ENCODE peak calls at places on chromosomes 11 and 22, in five cellular contexts. Q is NCI-H226; Y is astrocyte of the spinal cord; Z is putamen; L is stimulated activated CD4-positive, alpha-beta T cell treated with anti-CD3 and anti-CD28 coated beads, TNF-alpha, amount 100 ng/mL, for 1 hour. W is an unnamed sample.

GRCh38 chr22:24503137-24503850 is 8.2 kb downstream of the UPB1 start:
- DNase-seq in Q (peak; percentile 10), Y (peak; percentile 48), Z (no peak), L (peak; percentile 13), W (no peak)

GRCh38 chr22:37973271-37974170 is 10.8 kb downstream of the SOX10 start:
- DNase-seq in Q (no peak), Y (no peak), Z (no peak), L (no peak), W (no peak)

GRCh38 chr11:33682019-33682418 is 18.6 kb downstream of the C11orf91 start:
- DNase-seq in Q (no peak), Y (no peak), Z (no peak), L (no peak), W (no peak)

GRCh38 chr11:44400431-44400830 is 90.5 kb upstream of the ALX4 start:
- DNase-seq in Q (no peak), Y (no peak), Z (no peak), L (no peak), W (no peak)

GRCh38 chr11:75721852-75722668 is 4.4 kb downstream of the MOGAT2 start:
- DNase-seq in Q (no peak), Y (no peak), Z (no peak), L (no peak), W (no peak)

GRCh38 chr11:34192481-34193401 is 87.3 kb downstream of the NAT10 start:
- DNase-seq in Q (peak; percentile 97), Y (peak; percentile 96), Z (no peak), L (no peak), W (peak; percentile 91)

GRCh38 chr11:115530752-115531151 is 26.5 kb upstream of the CADM1 start:
- DNase-seq in Q (no peak), Y (no peak), Z (no peak), L (no peak), W (no peak)

GRCh38 chr11:90737328-90738050 is 514.6 kb upstream of the CHORDC1 start:
- DNase-seq in Q (no peak), Y (peak; percentile 45), Z (no peak), L (no peak), W (no peak)

GRCh38 chr11:10568486-10568941 is at the start of gene LYVE1:
- DNase-seq in Q (no peak), Y (peak; percentile 74), Z (peak; percentile 9), L (no peak), W (no peak)

GRCh38 chr11:95863486-95864140 is 60.3 kb downstream of the MTMR2 start:
- DNase-seq in Q (peak; percentile 10), Y (peak; percentile 92), Z (no peak), L (no peak), W (no peak)

GRCh38 chr11:120137611-120138521 is at the start of gene TRIM29:
- DNase-seq in Q (no peak), Y (no peak), Z (peak; percentile 6), L (no peak), W (peak; percentile 84)

GRCh38 chr11:73227571-73228211 is 9.6 kb downstream of the P2RY2 start:
- DNase-seq in Q (no peak), Y (no peak), Z (no peak), L (no peak), W (peak; percentile 75)

GRCh38 chr11:64356498-64357411 is 2.2 kb upstream of the RPS6KA4 start:
- DNase-seq in Q (peak; percentile 46), Y (peak; percentile 38), Z (no peak), L (no peak), W (no peak)

GRCh38 chr22:49994361-49995058 is 18.1 kb downstream of the IL17REL start:
- DNase-seq in Q (no peak), Y (no peak), Z (no peak), L (no peak), W (no peak)